ENCODE peak calls at places on chromosomes 6 and 20, in seven cellular contexts. Q is GM06990, K is HFF-Myc, G is prostate gland, L is LNCaP clone FGC, C is fibroblast of mammary gland, H is mammary epithelial cell. R is an unnamed sample.

GRCh38 chr20:41617931-41618806 is at the start of gene CHD6:
- DNase-seq in Q (peak; percentile 98), K (peak; percentile 98), G (peak; percentile 99), L (peak; percentile 98), C (peak; percentile 99), H (peak; percentile 99), R (peak; percentile 100)

GRCh38 chr6:84166395-84166794 is 61.0 kb downstream of the CEP162 start:
- DNase-seq in Q (no peak), K (no peak), G (no peak), L (peak; percentile 56), C (no peak), H (no peak), R (no peak)

GRCh38 chr20:4810446-4811019 is 88.8 kb downstream of the PRND start:
- DNase-seq in Q (no peak), K (no peak), G (no peak), L (no peak), C (no peak), H (no peak), R (no peak)

GRCh38 chr6:146862508-146862919 is 263.7 kb downstream of the ADGB start:
- DNase-seq in Q (no peak), K (no peak), G (no peak), L (no peak), C (no peak), H (no peak), R (no peak)

GRCh38 chr6:151044465-151045441 is 179.3 kb downstream of the MTHFD1L start:
- DNase-seq in Q (no peak), K (no peak), G (peak; percentile 73), L (peak; percentile 97), C (peak; percentile 92), H (no peak), R (peak; percentile 73)

GRCh38 chr6:37058084-37058586 is 52.7 kb downstream of the FGD2 start:
- DNase-seq in Q (no peak), K (no peak), G (no peak), L (no peak), C (peak; percentile 80), H (peak; percentile 72), R (no peak)

GRCh38 chr6:104566411-104566810 is 293.3 kb downstream of the HACE1 start:
- DNase-seq in Q (no peak), K (peak; percentile 0), G (no peak), L (no peak), C (peak; percentile 20), H (peak; percentile 72), R (no peak)

GRCh38 chr20:49687595-49688567 is 25.8 kb downstream of the B4GALT5 start:
- DNase-seq in Q (no peak), K (no peak), G (no peak), L (no peak), C (no peak), H (no peak), R (no peak)

GRCh38 chr6:69791065-69791471 is 5.7 kb downstream of the LMBRD1 start:
- DNase-seq in Q (no peak), K (no peak), G (no peak), L (no peak), C (peak; percentile 8), H (peak; percentile 48), R (no peak)

GRCh38 chr6:8743146-8743745 is 307.9 kb upstream of the SLC35B3 start:
- DNase-seq in Q (no peak), K (no peak), G (no peak), L (no peak), C (no peak), H (peak; percentile 23), R (no peak)

GRCh38 chr20:57772349-57772964 is 62.6 kb upstream of the PMEPA1 start:
- DNase-seq in Q (no peak), K (peak; percentile 78), G (no peak), L (no peak), C (peak; percentile 64), H (peak; percentile 85), R (no peak)

GRCh38 chr20:61841551-61841950 is 224.1 kb downstream of the TAF4 start:
- DNase-seq in Q (no peak), K (no peak), G (no peak), L (no peak), C (no peak), H (no peak), R (no peak)

GRCh38 chr20:31308535-31309162 is at the start of gene DEFB116:
- DNase-seq in Q (no peak), K (no peak), G (no peak), L (no peak), C (no peak), H (no peak), R (no peak)

GRCh38 chr20:3470627-3471396 is at the start of gene ATRN:
- DNase-seq in Q (peak; percentile 96), K (peak; percentile 41), G (peak; percentile 81), L (peak; percentile 37), C (peak; percentile 86), H (peak; percentile 87), R (peak; percentile 87)

GRCh38 chr6:74756903-74757302 is 448.9 kb downstream of the COL12A1 start:
- DNase-seq in Q (no peak), K (no peak), G (no peak), L (no peak), C (no peak), H (no peak), R (no peak)

GRCh38 chr6:157905590-157906337 is 75.9 kb upstream of the SYNJ2 start:
- DNase-seq in Q (no peak), K (no peak), G (peak; percentile 14), L (peak; percentile 17), C (no peak), H (no peak), R (no peak)

GRCh38 chr20:64188682-64189529 is 24.7 kb downstream of the MYT1 start:
- DNase-seq in Q (no peak), K (no peak), G (no peak), L (no peak), C (peak; percentile 15), H (peak; percentile 92), R (no peak)

GRCh38 chr20:53623454-53624206 is 30.0 kb upstream of the ZNF217 start:
- DNase-seq in Q (peak; percentile 44), K (no peak), G (peak; percentile 69), L (no peak), C (peak; percentile 85), H (peak; percentile 69), R (peak; percentile 72)

GRCh38 chr6:44276667-44277640 is 6.7 kb downstream of the TMEM151B start:
- DNase-seq in Q (no peak), K (no peak), G (no peak), L (no peak), C (no peak), H (no peak), R (no peak)
- H3K4me3 ChIP-seq in Q (no peak overlapping the region), K (no peak overlapping the region), G (no peak overlapping the region), L (no peak overlapping the region), C (no peak overlapping the region), H (no peak overlapping the region), R (no peak overlapping the region)

DNA sequence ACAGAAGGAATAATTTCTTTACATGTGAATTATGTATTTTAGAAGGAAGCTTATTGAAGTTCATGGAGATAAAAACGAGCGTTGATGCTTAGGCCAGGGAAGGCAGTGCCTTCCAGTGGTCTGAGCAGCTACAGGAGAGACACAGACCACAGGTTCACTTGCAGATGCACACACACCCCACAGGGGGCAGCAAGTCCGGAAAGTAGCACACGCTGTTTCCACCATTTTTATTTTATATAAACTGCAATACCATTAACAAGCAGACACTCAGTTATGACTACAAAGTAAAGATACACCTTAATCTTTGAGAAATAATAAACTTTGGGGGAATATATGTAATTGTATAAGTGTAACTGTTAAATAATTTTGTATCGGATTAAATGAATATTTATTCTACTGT is 13.5 kb upstream of the DACT2 start:
- DNase-seq in Q (no peak), K (no peak), G (no peak), L (no peak), C (no peak), H (no peak), R (no peak)
- TF ChIP-seq CTCF in Q (peak; percentile 6), K (no peak), G (no peak), L (peak; percentile 26), C (peak; percentile 32), H (no peak), R (no peak)

DNA sequence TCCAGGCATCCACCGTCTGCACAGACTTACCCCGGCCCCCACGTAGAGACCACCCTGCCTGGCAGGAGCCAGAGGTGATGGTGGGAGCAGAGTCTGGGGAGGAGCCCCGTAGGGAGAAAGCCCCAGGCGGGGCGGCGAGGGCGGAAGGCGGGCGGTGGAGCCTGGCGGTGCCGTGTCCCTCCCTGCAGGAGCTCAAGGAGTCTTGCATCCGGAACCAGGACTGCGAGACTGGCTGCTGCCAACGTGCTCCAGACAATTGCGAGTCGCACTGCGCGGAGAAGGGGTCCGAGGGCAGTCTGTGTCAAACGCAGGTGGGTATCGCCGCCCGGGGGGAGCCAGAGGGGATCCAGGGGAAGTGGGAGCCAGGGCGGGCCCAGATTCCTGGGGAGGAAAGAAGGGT is 6.0 kb downstream of the CLPSL1 start:
- DNase-seq in Q (no peak), K (no peak), G (no peak), L (no peak), C (no peak), H (no peak), R (no peak)
- H3K4me3 ChIP-seq in Q (no peak overlapping the region), K (no peak overlapping the region), G (no peak overlapping the region), L (no peak overlapping the region), C (no peak overlapping the region), H (no peak overlapping the region), R (no peak overlapping the region)

GRCh38 chr6:30896541-30896940 is 11.5 kb upstream of the GTF2H4 start:
- DNase-seq in Q (no peak), K (no peak), G (no peak), L (no peak), C (no peak), H (no peak), R (no peak)
- TF ChIP-seq CTCF in Q (no peak), K (no peak), G (no peak), L (no peak), C (no peak), H (no peak), R (no peak)

DNA sequence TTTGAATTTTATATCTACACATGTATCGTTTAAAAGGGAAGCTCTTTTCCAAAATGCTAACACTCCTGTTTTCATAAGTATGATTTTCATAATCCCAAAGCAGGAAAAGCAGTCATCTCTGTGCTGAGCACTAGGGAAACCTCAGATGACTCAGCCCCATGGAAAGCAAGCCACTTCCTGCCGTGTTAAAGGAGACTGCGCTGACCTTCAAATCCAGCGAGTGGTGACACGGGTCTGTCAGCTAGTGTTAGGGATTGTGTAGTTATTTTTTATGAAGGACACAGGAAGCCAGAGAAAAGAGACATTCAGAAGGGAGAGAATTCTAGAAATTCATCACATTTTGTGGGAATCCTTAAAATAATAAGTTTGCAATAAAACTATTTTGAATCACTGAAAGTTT is 57.0 kb upstream of the CD93 start:
- DNase-seq in Q (no peak), K (peak; percentile 60), G (no peak), L (no peak), C (peak; percentile 83), H (peak; percentile 76), R (no peak)
- H3K4me3 ChIP-seq in Q (no peak overlapping the region), K (no peak overlapping the region), G (no peak overlapping the region), L (no peak overlapping the region), C (no peak overlapping the region), H (no peak overlapping the region), R (no peak overlapping the region)

GRCh38 chr20:24724982-24725533 is 224.0 kb upstream of the CST7 start:
- DNase-seq in Q (no peak), K (no peak), G (no peak), L (no peak), C (no peak), H (no peak), R (no peak)
- TF ChIP-seq CTCF in Q (no peak), K (no peak), G (no peak), L (no peak), C (no peak), H (no peak), R (no peak)

GRCh38 chr6:144912474-144912873 is 627.3 kb downstream of the UTRN start:
- DNase-seq in Q (no peak), K (peak; percentile 72), G (no peak), L (no peak), C (peak; percentile 91), H (peak; percentile 44), R (no peak)
- H3K4me3 ChIP-seq in Q (no peak overlapping the region), K (no peak overlapping the region), G (no peak overlapping the region), L (no peak overlapping the region), C (no peak overlapping the region), H (no peak overlapping the region), R (no peak overlapping the region)

R was measured in ovary.